ENCODE peak calls at places on chromosomes 13 and 19, in five cellular contexts. I is heart left ventricle, W is uterus, N is ovary, D is breast epithelium. V is an unnamed sample.
A peak's percentile ranks its signal among the peaks of the same experiment; 100 is the strongest.

GRCh38 chr19:18425515-18426415 is 6.6 kb downstream of the SSBP4 start:
- DNase-seq in I (no peak), W (peak; percentile 82), N (peak; percentile 68), D (no peak), V (no peak)

GRCh38 chr13:30654430-30654829 is 36.7 kb downstream of the USPL1 start:
- DNase-seq in I (no peak), W (no peak), N (no peak), D (no peak), V (no peak)

GRCh38 chr19:54905411-54905810 is 537 bp upstream of the NCR1 start:
- DNase-seq in I (no peak), W (no peak), N (no peak), D (no peak), V (no peak)

GRCh38 chr13:51222510-51223283 is 499 bp downstream of the FAM124A start:
- DNase-seq in I (no peak), W (no peak), N (no peak), D (no peak), V (peak; percentile 10)

GRCh38 chr19:19418548-19419260 is 13.2 kb downstream of the GATAD2A start:
- DNase-seq in I (no peak), W (no peak), N (no peak), D (no peak), V (no peak)

GRCh38 chr13:91398413-91399188 is at the start of gene GPC5:
- DNase-seq in I (peak; percentile 88), W (peak; percentile 67), N (peak; percentile 47), D (peak; percentile 40), V (peak; percentile 44)

GRCh38 chr13:112711528-112712265 is 21.9 kb downstream of the ATP11A start:
- DNase-seq in I (no peak), W (peak; percentile 93), N (peak; percentile 92), D (peak; percentile 74), V (peak; percentile 87)

GRCh38 chr13:97600438-97601080 is 166.6 kb downstream of the RAP2A start:
- DNase-seq in I (no peak), W (no peak), N (no peak), D (no peak), V (no peak)

GRCh38 chr19:52734340-52734892 is 428 bp downstream of the ZNF611 start:
- DNase-seq in I (peak; percentile 66), W (peak; percentile 21), N (peak; percentile 49), D (no peak), V (no peak)

GRCh38 chr13:69274231-69274630 is 833.4 kb upstream of the ATXN8OS start:
- DNase-seq in I (no peak), W (no peak), N (no peak), D (no peak), V (no peak)

GRCh38 chr13:76703621-76704020 is 182.6 kb downstream of the KCTD12 start:
- DNase-seq in I (no peak), W (no peak), N (no peak), D (no peak), V (no peak)

GRCh38 chr13:22454586-22454985 is 726.2 kb upstream of the SGCG start:
- DNase-seq in I (no peak), W (no peak), N (no peak), D (no peak), V (no peak)

GRCh38 chr19:54114340-54114826 is 1.1 kb downstream of the TFPT start:
- DNase-seq in I (no peak), W (no peak), N (no peak), D (no peak), V (no peak)

GRCh38 chr13:19984430-19985218 is 26.1 kb downstream of the ZMYM2 start:
- DNase-seq in I (no peak), W (no peak), N (no peak), D (no peak), V (no peak)

GRCh38 chr19:34990578-34991192 is 9.4 kb upstream of the GRAMD1A start:
- DNase-seq in I (no peak), W (no peak), N (no peak), D (no peak), V (no peak)

GRCh38 chr13:79126706-79127105 is 279.3 kb downstream of the RBM26 start:
- DNase-seq in I (no peak), W (no peak), N (no peak), D (no peak), V (no peak)

GRCh38 chr19:30662211-30662861 is 290.2 kb downstream of the ZNF536 start:
- DNase-seq in I (no peak), W (no peak), N (no peak), D (no peak), V (no peak)

GRCh38 chr19:48113190-48113917 is 2.7 kb upstream of the PLA2G4C start:
- DNase-seq in I (no peak), W (no peak), N (no peak), D (no peak), V (no peak)

GRCh38 chr13:50079278-50080157 is 64.3 kb downstream of the KCNRG start:
- DNase-seq in I (no peak), W (no peak), N (no peak), D (no peak), V (no peak)

GRCh38 chr13:22081430-22081829 is 410.6 kb downstream of the FGF9 start:
- DNase-seq in I (no peak), W (no peak), N (no peak), D (no peak), V (no peak)

GRCh38 chr19:8075158-8076086 is 22.9 kb downstream of the CCL25 start:
- DNase-seq in I (no peak), W (no peak), N (no peak), D (no peak), V (no peak)

GRCh38 chr19:10680545-10681135 is 20.6 kb upstream of the QTRT1 start:
- DNase-seq in I (no peak), W (no peak), N (no peak), D (no peak), V (no peak)

GRCh38 chr19:49875801-49876421 is 1.2 kb downstream of the AKT1S1 start:
- DNase-seq in I (peak; percentile 86), W (peak; percentile 78), N (peak; percentile 83), D (no peak), V (no peak)

GRCh38 chr19:53365899-53366493 is 491 bp downstream of the ZNF525 start:
- DNase-seq in I (no peak), W (no peak), N (peak; percentile 36), D (no peak), V (no peak)

GRCh38 chr19:18002347-18002850 is 5.6 kb upstream of the ARRDC2 start:
- DNase-seq in I (no peak), W (no peak), N (no peak), D (no peak), V (no peak)

GRCh38 chr19:11166281-11167142 is 10.9 kb upstream of the SPC24 start:
- DNase-seq in I (peak; percentile 76), W (peak; percentile 61), N (no peak), D (no peak), V (peak; percentile 34)

GRCh38 chr13:48411281-48412099 is 1.4 kb downstream of the LPAR6 start:
- DNase-seq in I (no peak), W (no peak), N (no peak), D (no peak), V (no peak)

GRCh38 chr13:29522044-29522685 is 73.3 kb downstream of the SLC7A1 start:
- DNase-seq in I (no peak), W (peak; percentile 65), N (no peak), D (no peak), V (peak; percentile 79)

GRCh38 chr13:81480634-81481033 is 1139.7 kb upstream of the SPRY2 start:
- DNase-seq in I (no peak), W (no peak), N (no peak), D (no peak), V (no peak)

DNA sequence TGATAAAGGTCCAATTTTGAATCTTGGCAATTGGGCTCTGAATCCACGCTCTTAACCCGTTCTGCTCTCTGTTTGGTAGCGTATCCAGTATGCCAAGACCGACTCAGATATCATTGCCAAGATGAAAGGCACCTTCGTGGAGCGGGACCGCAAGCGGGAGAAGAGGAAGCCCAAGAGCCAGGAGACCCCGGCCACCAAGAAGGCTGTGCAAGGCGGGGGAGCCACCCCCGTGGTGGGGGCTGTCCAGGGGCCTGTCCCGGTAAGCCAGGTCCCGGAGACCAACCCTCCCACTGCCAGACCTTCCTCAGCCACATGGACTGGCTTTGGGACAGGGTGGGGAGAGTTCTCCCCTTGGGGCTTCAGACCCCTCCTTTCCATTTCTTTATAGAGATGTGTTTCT is 8.3 kb downstream of the SNRPA start:
- DNase-seq in I (no peak), W (no peak), N (no peak), D (no peak), V (no peak)
- H3K36me3 ChIP-seq in I (peaks cover 87% of the 10 kb centered on the region), W (no peaks in the 10 kb centered on the region), N (no peaks in the 10 kb centered on the region), D (peaks cover 22% of the 10 kb centered on the region), V (peaks cover 9% of the 10 kb centered on the region)

GRCh38 chr13:44435142-44435982 is 61.7 kb downstream of the SERP2 start:
- DNase-seq in I (peak; percentile 94), W (peak; percentile 95), N (peak; percentile 97), D (peak; percentile 99), V (peak; percentile 98)
- TF ChIP-seq POLR2A in I (peak; percentile 92), W (peak; percentile 96), N (peak; percentile 79), D (peak; percentile 81), V (peak; percentile 81)

GRCh38 chr19:1948676-1949075 is 7.7 kb downstream of the CSNK1G2 start:
- DNase-seq in I (no peak), W (no peak), N (no peak), D (no peak), V (no peak)

GRCh38 chr19:1944916-1945561 is 4.1 kb downstream of the CSNK1G2 start:
- DNase-seq in I (no peak), W (no peak), N (no peak), D (no peak), V (no peak)

GRCh38 chr19:1945899-1946298 is 4.9 kb downstream of the CSNK1G2 start:
- DNase-seq in I (no peak), W (no peak), N (no peak), D (peak; percentile 35), V (no peak)

GRCh38 chr19:1949304-1950101 is 8.5 kb downstream of the CSNK1G2 start:
- DNase-seq in I (no peak), W (no peak), N (no peak), D (no peak), V (no peak)

GRCh38 chr19:1947651-1948209 is 6.8 kb downstream of the CSNK1G2 start:
- DNase-seq in I (no peak), W (no peak), N (no peak), D (no peak), V (no peak)
- H3K36me3 ChIP-seq in I (no peaks in the 10 kb centered on the region), W (no peaks in the 10 kb centered on the region), N (no peaks in the 10 kb centered on the region), D (no peaks in the 10 kb centered on the region), V (peaks cover 26% of the 10 kb centered on the region)

DNA sequence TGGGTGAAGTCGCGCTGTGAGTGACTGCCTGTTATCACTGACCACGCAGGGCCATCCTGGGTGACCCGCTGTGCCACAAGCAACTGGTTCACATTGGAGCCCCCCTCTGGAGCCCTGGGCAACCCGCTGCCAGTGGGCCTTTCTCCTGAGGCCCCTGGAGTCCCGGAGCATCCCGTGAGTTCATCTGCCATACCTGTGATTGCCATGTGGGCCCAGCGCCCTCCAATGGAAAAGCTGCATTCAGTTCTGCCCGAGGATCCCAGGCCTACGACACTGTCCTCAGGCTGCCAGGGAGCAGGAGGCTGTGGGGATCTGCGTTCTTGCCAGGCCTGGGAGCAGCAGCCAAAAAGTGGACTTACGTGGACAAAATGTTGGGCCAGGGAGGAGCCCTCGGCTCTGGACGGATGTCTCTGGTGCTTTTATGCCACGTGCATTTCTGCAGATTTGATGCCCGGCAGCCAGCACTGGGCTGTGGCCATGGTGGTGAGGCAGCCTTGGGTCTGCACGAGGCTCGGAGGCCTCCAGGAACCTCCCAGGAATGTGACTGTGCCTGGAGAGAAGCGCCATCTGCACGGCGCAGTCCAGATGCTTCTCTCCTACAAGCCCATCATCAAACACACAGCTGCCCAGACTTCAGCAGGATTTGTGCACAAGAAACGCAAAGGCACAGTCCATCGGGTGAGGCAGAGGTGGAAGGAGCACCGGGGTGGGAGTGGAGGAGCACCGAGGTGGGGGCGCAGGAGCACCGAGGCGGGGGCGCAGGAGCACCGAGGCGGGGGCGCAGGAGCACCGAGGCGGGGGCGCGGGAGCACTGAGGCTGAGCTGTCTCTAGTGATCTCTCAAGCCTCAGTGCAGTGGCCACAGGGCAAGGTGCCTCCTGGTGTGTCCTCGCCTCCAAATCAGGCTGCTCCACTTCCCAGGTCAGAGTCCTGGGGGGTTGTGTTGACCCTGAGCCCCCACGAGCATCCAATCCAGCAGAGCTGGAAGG is 44.0 kb downstream of the C13orf46 start:
- DNase-seq in I (peak; percentile 66), W (peak; percentile 47), N (no peak), D (no peak), V (no peak)
- TF ChIP-seq POLR2A in I (no peak), W (no peak), N (no peak), D (no peak), V (no peak)

V was measured in tibial nerve.